ENCODE peak calls at places on chromosomes 7 and 10, in nine cellular contexts. I, C, R, X, D, Z, O, F and S are unnamed samples.
A peak's percentile ranks its signal among the peaks of the same experiment; 100 is the strongest.

GRCh38 chr10:128576916-128577670 is 450.9 kb upstream of the MKI67 start:
- DNase-seq in F (no peak), O (no peak), D (no peak), C (no peak), I (no peak), R (no peak), Z (no peak), X (no peak), S (no peak)

GRCh38 chr10:1198453-1199344 is 142.5 kb downstream of the WDR37 start:
- DNase-seq in I (no peak), O (peak; percentile 9), D (peak; percentile 80), F (no peak), Z (no peak), C (peak; percentile 28), R (no peak), X (no peak), S (no peak)

GRCh38 chr10:133012573-133013359 is 70.4 kb upstream of the CFAP46 start:
- DNase-seq in C (no peak), O (peak; percentile 58), R (no peak), F (no peak), X (no peak), Z (no peak), D (no peak), I (no peak), S (no peak)

GRCh38 chr7:133355325-133355708 is 102.4 kb downstream of the EXOC4 start:
- DNase-seq in O (no peak), X (no peak), C (no peak), R (no peak), I (no peak), F (peak; percentile 80), Z (no peak), D (no peak), S (no peak)

GRCh38 chr7:69827140-69827919 is 229.1 kb downstream of the AUTS2 start:
- DNase-seq in X (no peak), I (no peak), F (no peak), O (no peak), D (no peak), R (no peak), Z (no peak), C (peak; percentile 28), S (no peak)

GRCh38 chr10:44418637-44419036 is 33.7 kb upstream of the CXCL12 start:
- DNase-seq in D (no peak), C (no peak), F (no peak), I (no peak), X (no peak), O (no peak), R (no peak), Z (no peak), S (no peak)

GRCh38 chr7:43076189-43076605 is 36.2 kb upstream of the HECW1 start:
- DNase-seq in C (no peak), F (peak; percentile 31), Z (no peak), O (no peak), X (no peak), R (no peak), I (no peak), D (no peak), S (no peak)

GRCh38 chr7:157555308-157555707 is 218.5 kb downstream of the DNAJB6 start:
- DNase-seq in O (no peak), X (no peak), F (no peak), I (no peak), C (no peak), D (no peak), Z (no peak), R (no peak), S (no peak)

GRCh38 chr7:68295386-68295785 is 1298.8 kb downstream of the TYW1 start:
- DNase-seq in O (no peak), I (no peak), F (no peak), R (no peak), D (peak; percentile 8), C (no peak), X (no peak), Z (no peak), S (no peak)